ENCODE peak calls at places on chromosomes 7 and 10, in eight cellular contexts. Q is mesendoderm; Y is mesenchymal stem cell; V is transverse colon; A is hepatocyte; R is heart left ventricle; S is effector memory CD4-positive, alpha-beta T cell; O is HCT116. J is an unnamed sample.

GRCh38 chr7:28433604-28434254 is 21.4 kb downstream of the CREB5 start:
- DNase-seq in Q (peak; percentile 95), Y (peak; percentile 77), V (no peak), A (peak; percentile 67), R (peak; percentile 32), S (no peak), O (no peak), J (no peak)

GRCh38 chr10:98463976-98464754 is 17.4 kb upstream of the HPS1 start:
- DNase-seq in Q (no peak), Y (no peak), V (no peak), A (no peak), R (no peak), S (no peak), O (no peak), J (no peak)

GRCh38 chr7:73995330-73995729 is 32.6 kb upstream of the ELN start:
- DNase-seq in Q (no peak), Y (peak; percentile 37), V (no peak), A (peak; percentile 42), R (no peak), S (no peak), O (no peak), J (no peak)

GRCh38 chr10:43962346-43963191 is 313.9 kb upstream of the ZNF32 start:
- DNase-seq in Q (no peak), Y (peak; percentile 92), V (no peak), A (no peak), R (no peak), S (no peak), O (no peak), J (no peak)

GRCh38 chr7:4549681-4550080 is 132.4 kb upstream of the FOXK1 start:
- DNase-seq in Q (peak; percentile 12), Y (no peak), V (no peak), A (no peak), R (peak; percentile 36), S (no peak), O (no peak), J (no peak)

GRCh38 chr7:78514653-78515052 is 716.1 kb downstream of the PHTF2 start:
- DNase-seq in Q (no peak), Y (no peak), V (no peak), A (no peak), R (no peak), S (no peak), O (no peak), J (no peak)

GRCh38 chr10:19111501-19112267 is 63.1 kb downstream of the MALRD1 start:
- DNase-seq in Q (peak; percentile 49), Y (no peak), V (no peak), A (no peak), R (no peak), S (no peak), O (no peak), J (no peak)

GRCh38 chr7:70525991-70526390 is 606.0 kb upstream of the GALNT17 start:
- DNase-seq in Q (no peak), Y (peak; percentile 36), V (no peak), A (no peak), R (no peak), S (no peak), O (no peak), J (no peak)

GRCh38 chr7:45525057-45525456 is 49.1 kb upstream of the ADCY1 start:
- DNase-seq in Q (no peak), Y (no peak), V (no peak), A (no peak), R (peak; percentile 44), S (no peak), O (no peak), J (no peak)

GRCh38 chr7:93923291-93923690 is 1.8 kb downstream of the GNG11 start:
- DNase-seq in Q (no peak), Y (no peak), V (no peak), A (no peak), R (no peak), S (no peak), O (no peak), J (no peak)

GRCh38 chr7:12220321-12221046 is 9.4 kb downstream of the TMEM106B start:
- DNase-seq in Q (no peak), Y (no peak), V (no peak), A (no peak), R (no peak), S (no peak), O (no peak), J (no peak)

GRCh38 chr7:94662548-94662947 is 6.6 kb upstream of the SGCE start:
- DNase-seq in Q (no peak), Y (no peak), V (no peak), A (no peak), R (no peak), S (no peak), O (no peak), J (no peak)

GRCh38 chr7:101744588-101744987 is 72.8 kb upstream of the CUX1 start:
- DNase-seq in Q (no peak), Y (no peak), V (no peak), A (no peak), R (no peak), S (no peak), O (no peak), J (no peak)
- H3K4me3 ChIP-seq in Q (no peak overlapping the region), Y (no peak overlapping the region), V (no peak overlapping the region), A (no peak overlapping the region), R (no peak overlapping the region), S (no peak overlapping the region), O (no peak overlapping the region), J (no peak overlapping the region)

GRCh38 chr7:130940326-130940725 is 206.3 kb upstream of the KLF14 start:
- DNase-seq in Q (no peak), Y (no peak), V (no peak), A (no peak), R (no peak), S (no peak), O (no peak), J (no peak)
- H3K4me3 ChIP-seq in Q (no peak overlapping the region), Y (no peak overlapping the region), V (no peak overlapping the region), A (no peak overlapping the region), R (no peak overlapping the region), S (peak overlapping the region; percentile 53), O (no peak overlapping the region), J (peak overlapping the region; percentile 51)

DNA sequence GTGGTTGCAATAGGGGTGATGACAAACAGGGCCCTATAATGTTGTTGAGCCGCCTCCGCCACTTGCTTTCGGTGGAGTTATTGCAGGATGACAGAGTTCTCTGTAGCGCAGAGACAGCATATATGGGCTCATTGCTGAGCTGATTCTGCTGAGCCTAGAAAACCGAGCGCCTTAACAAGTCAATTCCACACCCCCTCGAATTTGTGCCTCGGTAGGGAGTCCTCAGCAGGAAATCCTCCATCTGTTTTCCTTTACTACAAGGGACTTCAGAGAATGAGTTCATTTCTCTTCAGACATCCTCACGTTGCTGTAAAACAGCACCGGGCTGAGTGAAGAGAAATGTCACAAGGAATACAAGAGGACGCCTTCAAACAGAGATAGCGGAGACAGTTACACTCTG is 90.7 kb upstream of the KIAA1217 start:
- DNase-seq in Q (peak; percentile 66), Y (no peak), V (no peak), A (no peak), R (peak; percentile 33), S (no peak), O (no peak), J (no peak)
- H3K4me3 ChIP-seq in Q (no peak overlapping the region), Y (no peak overlapping the region), V (no peak overlapping the region), A (no peak overlapping the region), R (peak overlapping the region; percentile 41), S (no peak overlapping the region), O (no peak overlapping the region), J (no peak overlapping the region)

GRCh38 chr10:116629340-116629739 is 8.6 kb downstream of the PNLIPRP2 start:
- DNase-seq in Q (peak; percentile 82), Y (no peak), V (no peak), A (no peak), R (no peak), S (no peak), O (no peak), J (no peak)

GRCh38 chr10:116626815-116627214 is 6.1 kb downstream of the PNLIPRP2 start:
- DNase-seq in Q (no peak), Y (no peak), V (no peak), A (no peak), R (no peak), S (no peak), O (no peak), J (no peak)

GRCh38 chr10:116625845-116626244 is 5.1 kb downstream of the PNLIPRP2 start:
- DNase-seq in Q (no peak), Y (no peak), V (no peak), A (no peak), R (no peak), S (no peak), O (no peak), J (no peak)

GRCh38 chr10:116630020-116630419 is 9.3 kb downstream of the PNLIPRP2 start:
- DNase-seq in Q (no peak), Y (no peak), V (no peak), A (no peak), R (no peak), S (no peak), O (no peak), J (no peak)

GRCh38 chr10:116627386-116627933 is 6.7 kb downstream of the PNLIPRP2 start:
- DNase-seq in Q (peak; percentile 59), Y (no peak), V (peak; percentile 68), A (peak; percentile 75), R (no peak), S (no peak), O (peak; percentile 29), J (no peak)
- H3K4me3 ChIP-seq in Q (no peak overlapping the region), Y (peak overlapping the region; percentile 48), V (no peak overlapping the region), A (peak overlapping the region; percentile 42), R (peak overlapping the region; percentile 29), S (no peak overlapping the region), O (peak overlapping the region; percentile 50), J (no peak overlapping the region)

GRCh38 chr7:6057316-6058128 is 26.3 kb downstream of the ANKRD61 start:
- DNase-seq in Q (peak; percentile 3), Y (no peak), V (no peak), A (no peak), R (no peak), S (no peak), O (no peak), J (no peak)
- H3K4me3 ChIP-seq in Q (no peak overlapping the region), Y (no peak overlapping the region), V (no peak overlapping the region), A (peak overlapping the region; percentile 56), R (peak overlapping the region; percentile 98), S (peak overlapping the region; percentile 85), O (peak overlapping the region; percentile 66), J (peak overlapping the region; percentile 55)

DNA sequence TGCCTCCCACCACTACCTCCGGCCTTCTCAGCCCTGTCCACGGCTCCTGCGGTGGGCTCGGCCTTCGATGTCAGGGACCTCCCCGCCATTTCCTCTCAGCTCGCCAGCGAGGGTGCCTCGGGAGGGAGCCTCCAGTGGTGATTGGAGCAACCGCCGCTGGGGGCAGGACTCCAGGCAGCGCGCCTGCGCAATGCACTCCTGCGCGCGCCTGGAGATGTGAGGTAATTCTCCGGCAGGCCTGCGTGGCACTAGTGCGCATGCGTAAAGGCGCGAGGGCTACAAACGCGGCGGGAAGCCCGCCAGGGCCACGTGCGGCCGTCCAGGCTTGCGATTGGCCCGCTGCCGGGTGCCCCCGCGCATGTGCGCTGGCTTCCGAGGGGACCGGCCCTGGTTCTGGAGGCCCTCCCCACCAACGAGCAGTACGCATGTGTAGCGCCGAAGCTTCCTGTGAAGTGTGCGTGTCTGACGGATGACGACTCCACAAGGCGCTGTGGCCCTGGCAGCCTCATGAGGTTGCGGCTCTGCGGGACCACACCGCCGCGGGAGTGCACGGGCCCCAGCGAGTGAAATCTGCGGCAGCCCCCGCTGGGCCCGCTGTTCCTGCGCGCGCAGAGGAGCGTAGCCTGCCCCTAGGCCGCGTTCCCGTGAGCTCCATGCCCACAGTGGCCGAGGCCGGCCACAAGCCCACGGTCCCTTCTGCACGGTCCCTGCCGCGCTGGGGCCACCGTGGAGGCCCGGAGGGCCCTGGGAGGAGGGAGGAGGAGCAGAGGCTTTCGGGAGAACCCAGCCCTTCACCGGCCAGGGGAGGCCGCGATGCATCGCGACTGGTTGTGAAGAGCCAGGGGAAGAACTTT is at the start of gene SYCE1:
- DNase-seq in Q (no peak), Y (no peak), V (no peak), A (no peak), R (no peak), S (no peak), O (no peak), J (no peak)
- H3K4me3 ChIP-seq in Q (no peak within 1 kb of the TSS), Y (no peak within 1 kb of the TSS), V (no peak within 1 kb of the TSS), A (no peak within 1 kb of the TSS), R (no peak within 1 kb of the TSS), S (no peak within 1 kb of the TSS), O (no peak within 1 kb of the TSS), J (no peak within 1 kb of the TSS)

J was measured in bronchial epithelial cell.